ENCODE peak calls at places on chromosomes 13 and 19, in nine cellular contexts. One of them, this sample, is unnamed.
A peak's percentile ranks its signal among the peaks of the same experiment; 100 is the strongest.

GRCh38 chr19:2296141-2296540 is 11.8 kb downstream of the LINGO3 start:
- DNase-seq in K562: no peak
- DNase-seq in neural progenitor cell: no peak
- DNase-seq in cardiac muscle cell: no peak
- DNase-seq in body of pancreas: no peak
- DNase-seq in astrocyte of the spinal cord: no peak
- DNase-seq in GM23338: no peak
- DNase-seq in type B pancreatic cell: no peak
- DNase-seq in PC-3: no peak
- DNase-seq in this sample: no peak

GRCh38 chr13:31807090-31807541 is 67.8 kb downstream of the RXFP2 start:
- DNase-seq in cardiac muscle cell: peak; percentile 52
- DNase-seq in GM23338: no peak
- DNase-seq in PC-3: no peak
- DNase-seq in body of pancreas: no peak
- DNase-seq in astrocyte of the spinal cord: peak; percentile 52
- DNase-seq in type B pancreatic cell: no peak
- DNase-seq in K562: no peak
- DNase-seq in neural progenitor cell: no peak
- DNase-seq in this sample: no peak

GRCh38 chr13:26503826-26504594 is 53.5 kb upstream of the WASF3 start:
- DNase-seq in type B pancreatic cell: no peak
- DNase-seq in body of pancreas: no peak
- DNase-seq in astrocyte of the spinal cord: no peak
- DNase-seq in K562: no peak
- DNase-seq in GM23338: no peak
- DNase-seq in neural progenitor cell: no peak
- DNase-seq in PC-3: no peak
- DNase-seq in cardiac muscle cell: no peak
- DNase-seq in this sample: no peak

GRCh38 chr13:37074703-37075102 is 15.2 kb upstream of the SUPT20H start:
- DNase-seq in body of pancreas: no peak
- DNase-seq in K562: no peak
- DNase-seq in GM23338: peak; percentile 48
- DNase-seq in neural progenitor cell: peak; percentile 24
- DNase-seq in astrocyte of the spinal cord: peak; percentile 55
- DNase-seq in type B pancreatic cell: no peak
- DNase-seq in PC-3: peak; percentile 48
- DNase-seq in cardiac muscle cell: peak; percentile 65
- DNase-seq in this sample: no peak

GRCh38 chr13:53201454-53202225 is 173.0 kb downstream of the OLFM4 start:
- DNase-seq in neural progenitor cell: peak; percentile 77
- DNase-seq in astrocyte of the spinal cord: no peak
- DNase-seq in PC-3: no peak
- DNase-seq in type B pancreatic cell: peak; percentile 71
- DNase-seq in GM23338: peak; percentile 65
- DNase-seq in cardiac muscle cell: peak; percentile 7
- DNase-seq in K562: no peak
- DNase-seq in body of pancreas: peak; percentile 38
- DNase-seq in this sample: no peak

GRCh38 chr13:107743983-107744382 is 471.4 kb downstream of the LIG4 start:
- DNase-seq in neural progenitor cell: peak; percentile 17
- DNase-seq in astrocyte of the spinal cord: peak; percentile 61
- DNase-seq in cardiac muscle cell: peak; percentile 33
- DNase-seq in PC-3: peak; percentile 27
- DNase-seq in body of pancreas: no peak
- DNase-seq in type B pancreatic cell: no peak
- DNase-seq in GM23338: no peak
- DNase-seq in K562: no peak
- DNase-seq in this sample: no peak

GRCh38 chr13:27117158-27117557 is 54.5 kb downstream of the USP12 start:
- DNase-seq in body of pancreas: no peak
- DNase-seq in PC-3: no peak
- DNase-seq in type B pancreatic cell: no peak
- DNase-seq in astrocyte of the spinal cord: peak; percentile 44
- DNase-seq in GM23338: no peak
- DNase-seq in neural progenitor cell: no peak
- DNase-seq in cardiac muscle cell: no peak
- DNase-seq in K562: no peak
- DNase-seq in this sample: no peak

GRCh38 chr13:98869408-98870090 is 108.3 kb downstream of the DOCK9 start:
- DNase-seq in K562: peak; percentile 10
- DNase-seq in body of pancreas: peak; percentile 25
- DNase-seq in PC-3: peak; percentile 5
- DNase-seq in neural progenitor cell: no peak
- DNase-seq in type B pancreatic cell: no peak
- DNase-seq in astrocyte of the spinal cord: no peak
- DNase-seq in cardiac muscle cell: peak; percentile 27
- DNase-seq in GM23338: no peak
- DNase-seq in this sample: no peak

GRCh38 chr19:17686592-17687042 is 1.5 kb downstream of the UNC13A start:
- DNase-seq in GM23338: peak; percentile 90
- DNase-seq in PC-3: peak; percentile 39
- DNase-seq in astrocyte of the spinal cord: peak; percentile 42
- DNase-seq in type B pancreatic cell: no peak
- DNase-seq in K562: peak; percentile 88
- DNase-seq in neural progenitor cell: peak; percentile 66
- DNase-seq in cardiac muscle cell: peak; percentile 64
- DNase-seq in body of pancreas: peak; percentile 22
- DNase-seq in this sample: no peak

GRCh38 chr13:30618186-30618937 is 642 bp downstream of the USPL1 start:
- DNase-seq in body of pancreas: peak; percentile 15
- DNase-seq in GM23338: no peak
- DNase-seq in astrocyte of the spinal cord: no peak
- DNase-seq in type B pancreatic cell: no peak
- DNase-seq in K562: peak; percentile 6
- DNase-seq in cardiac muscle cell: no peak
- DNase-seq in neural progenitor cell: peak; percentile 15
- DNase-seq in PC-3: peak; percentile 10
- DNase-seq in this sample: peak; percentile 40

GRCh38 chr13:44075113-44075512 is 195.4 kb downstream of the LACC1 start:
- DNase-seq in type B pancreatic cell: no peak
- DNase-seq in cardiac muscle cell: no peak
- DNase-seq in astrocyte of the spinal cord: no peak
- DNase-seq in PC-3: no peak
- DNase-seq in neural progenitor cell: no peak
- DNase-seq in body of pancreas: no peak
- DNase-seq in K562: no peak
- DNase-seq in GM23338: no peak
- DNase-seq in this sample: no peak

GRCh38 chr19:33796164-33797100 is at the start of gene KCTD15:
- DNase-seq in K562: peak; percentile 75
- DNase-seq in GM23338: peak; percentile 64
- DNase-seq in astrocyte of the spinal cord: peak; percentile 63
- DNase-seq in type B pancreatic cell: no peak
- DNase-seq in neural progenitor cell: peak; percentile 92
- DNase-seq in PC-3: peak; percentile 16
- DNase-seq in cardiac muscle cell: peak; percentile 75
- DNase-seq in body of pancreas: peak; percentile 49
- DNase-seq in this sample: no peak

GRCh38 chr13:95337597-95337996 is 36.3 kb upstream of the ABCC4 start:
- DNase-seq in type B pancreatic cell: no peak
- DNase-seq in K562: no peak
- DNase-seq in astrocyte of the spinal cord: no peak
- DNase-seq in body of pancreas: no peak
- DNase-seq in neural progenitor cell: no peak
- DNase-seq in PC-3: no peak
- DNase-seq in cardiac muscle cell: no peak
- DNase-seq in GM23338: no peak
- DNase-seq in this sample: no peak

GRCh38 chr19:34226036-34226435 is 28.3 kb upstream of the GARRE1 start:
- DNase-seq in body of pancreas: no peak
- DNase-seq in type B pancreatic cell: no peak
- DNase-seq in astrocyte of the spinal cord: no peak
- DNase-seq in cardiac muscle cell: no peak
- DNase-seq in K562: no peak
- DNase-seq in GM23338: no peak
- DNase-seq in PC-3: no peak
- DNase-seq in neural progenitor cell: no peak
- DNase-seq in this sample: no peak

GRCh38 chr13:111627596-111627995 is 307.2 kb downstream of the TEX29 start:
- DNase-seq in PC-3: no peak
- DNase-seq in K562: no peak
- DNase-seq in GM23338: no peak
- DNase-seq in neural progenitor cell: no peak
- DNase-seq in cardiac muscle cell: no peak
- DNase-seq in type B pancreatic cell: peak; percentile 55
- DNase-seq in body of pancreas: no peak
- DNase-seq in astrocyte of the spinal cord: no peak
- DNase-seq in this sample: no peak

GRCh38 chr13:46751811-46752635 is 44.9 kb downstream of the ESD start:
- DNase-seq in neural progenitor cell: peak; percentile 11
- DNase-seq in type B pancreatic cell: no peak
- DNase-seq in PC-3: no peak
- DNase-seq in K562: no peak
- DNase-seq in GM23338: peak; percentile 13
- DNase-seq in astrocyte of the spinal cord: peak; percentile 43
- DNase-seq in body of pancreas: no peak
- DNase-seq in cardiac muscle cell: no peak
- DNase-seq in this sample: peak; percentile 80

DNA sequence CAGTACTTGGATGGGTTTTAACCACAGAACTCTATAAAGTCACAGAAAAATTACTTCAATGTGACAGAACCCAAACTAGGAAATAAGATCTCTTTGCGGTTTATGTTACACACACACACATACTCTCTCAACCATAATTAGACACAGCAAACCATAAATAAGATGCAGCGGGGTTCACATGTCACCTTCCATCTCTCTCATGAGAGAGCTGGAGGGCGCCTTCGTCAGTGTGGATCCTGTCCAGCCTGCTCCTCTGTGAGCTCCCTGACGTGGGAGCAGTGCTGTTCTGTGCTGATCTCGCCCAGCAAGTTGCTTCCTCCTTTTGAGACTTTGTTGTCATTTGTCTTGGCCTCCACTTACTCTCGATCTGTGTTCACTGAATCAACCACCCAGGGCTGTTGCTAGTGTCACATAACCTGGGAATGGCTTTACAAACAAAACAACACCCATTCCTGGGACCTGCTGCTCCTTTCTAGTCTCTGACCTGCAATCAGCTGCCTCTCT is 204.9 kb upstream of the KL start:
- DNase-seq in GM23338: no peak
- DNase-seq in body of pancreas: no peak
- DNase-seq in K562: no peak
- DNase-seq in astrocyte of the spinal cord: peak; percentile 41
- DNase-seq in neural progenitor cell: peak; percentile 15
- DNase-seq in type B pancreatic cell: no peak
- DNase-seq in PC-3: peak; percentile 22
- DNase-seq in cardiac muscle cell: no peak
- DNase-seq in this sample: no peak
- TF ChIP-seq CTCF in GM23338: no peak
- TF ChIP-seq CTCF in body of pancreas: no peak
- TF ChIP-seq CTCF in K562: no peak
- TF ChIP-seq CTCF in astrocyte of the spinal cord: no peak
- TF ChIP-seq CTCF in neural progenitor cell: no peak
- TF ChIP-seq CTCF in type B pancreatic cell: no peak
- TF ChIP-seq CTCF in PC-3: no peak
- TF ChIP-seq CTCF in cardiac muscle cell: no peak
- TF ChIP-seq CTCF in this sample: no peak

GRCh38 chr19:43105496-43105895 is 23.0 kb upstream of the PSG2 start:
- DNase-seq in neural progenitor cell: no peak
- DNase-seq in K562: no peak
- DNase-seq in GM23338: no peak
- DNase-seq in cardiac muscle cell: no peak
- DNase-seq in body of pancreas: no peak
- DNase-seq in type B pancreatic cell: no peak
- DNase-seq in PC-3: peak; percentile 40
- DNase-seq in astrocyte of the spinal cord: no peak
- DNase-seq in this sample: no peak
- TF ChIP-seq CTCF in neural progenitor cell: no peak
- TF ChIP-seq CTCF in K562: no peak
- TF ChIP-seq CTCF in GM23338: no peak
- TF ChIP-seq CTCF in cardiac muscle cell: no peak
- TF ChIP-seq CTCF in body of pancreas: no peak
- TF ChIP-seq CTCF in type B pancreatic cell: no peak
- TF ChIP-seq CTCF in PC-3: no peak
- TF ChIP-seq CTCF in astrocyte of the spinal cord: no peak
- TF ChIP-seq CTCF in this sample: no peak

GRCh38 chr19:14089662-14090508 is 666 bp downstream of the SAMD1 start:
- DNase-seq in neural progenitor cell: peak; percentile 90
- DNase-seq in K562: peak; percentile 71
- DNase-seq in astrocyte of the spinal cord: peak; percentile 57
- DNase-seq in body of pancreas: peak; percentile 53
- DNase-seq in PC-3: peak; percentile 58
- DNase-seq in type B pancreatic cell: no peak
- DNase-seq in GM23338: peak; percentile 71
- DNase-seq in cardiac muscle cell: peak; percentile 75
- DNase-seq in this sample: peak; percentile 61

GRCh38 chr19:14089412-14089661 is 1.2 kb downstream of the SAMD1 start:
- DNase-seq in K562: no peak
- DNase-seq in PC-3: peak; percentile 21
- DNase-seq in GM23338: peak; percentile 75
- DNase-seq in body of pancreas: no peak
- DNase-seq in cardiac muscle cell: peak; percentile 33
- DNase-seq in neural progenitor cell: peak; percentile 59
- DNase-seq in astrocyte of the spinal cord: no peak
- DNase-seq in type B pancreatic cell: no peak
- DNase-seq in this sample: no peak

GRCh38 chr19:14090509-14091085 is at the start of gene SAMD1:
- DNase-seq in type B pancreatic cell: peak; percentile 86
- DNase-seq in PC-3: peak; percentile 80
- DNase-seq in neural progenitor cell: peak; percentile 95
- DNase-seq in astrocyte of the spinal cord: peak; percentile 95
- DNase-seq in cardiac muscle cell: peak; percentile 96
- DNase-seq in body of pancreas: peak; percentile 94
- DNase-seq in K562: peak; percentile 87
- DNase-seq in GM23338: peak; percentile 92
- DNase-seq in this sample: peak; percentile 93

GRCh38 chr19:14091885-14092462 is 1.4 kb upstream of the SAMD1 start:
- DNase-seq in PC-3: no peak
- DNase-seq in neural progenitor cell: peak; percentile 47
- DNase-seq in cardiac muscle cell: no peak
- DNase-seq in GM23338: peak; percentile 65
- DNase-seq in body of pancreas: no peak
- DNase-seq in astrocyte of the spinal cord: no peak
- DNase-seq in K562: peak; percentile 62
- DNase-seq in type B pancreatic cell: no peak
- DNase-seq in this sample: peak; percentile 74

GRCh38 chr19:14091086-14091884 is 734 bp upstream of the SAMD1 start:
- DNase-seq in K562: peak; percentile 88
- DNase-seq in PC-3: peak; percentile 64
- DNase-seq in astrocyte of the spinal cord: peak; percentile 60
- DNase-seq in neural progenitor cell: no peak
- DNase-seq in type B pancreatic cell: no peak
- DNase-seq in GM23338: peak; percentile 63
- DNase-seq in body of pancreas: peak; percentile 43
- DNase-seq in cardiac muscle cell: peak; percentile 58
- DNase-seq in this sample: peak; percentile 75
- TF ChIP-seq CTCF in K562: peak; percentile 53
- TF ChIP-seq CTCF in PC-3: peak; percentile 63
- TF ChIP-seq CTCF in astrocyte of the spinal cord: peak; percentile 8
- TF ChIP-seq CTCF in neural progenitor cell: peak; percentile 22
- TF ChIP-seq CTCF in type B pancreatic cell: peak; percentile 57
- TF ChIP-seq CTCF in GM23338: no peak
- TF ChIP-seq CTCF in body of pancreas: no peak
- TF ChIP-seq CTCF in cardiac muscle cell: peak; percentile 30
- TF ChIP-seq CTCF in this sample: no peak

DNA sequence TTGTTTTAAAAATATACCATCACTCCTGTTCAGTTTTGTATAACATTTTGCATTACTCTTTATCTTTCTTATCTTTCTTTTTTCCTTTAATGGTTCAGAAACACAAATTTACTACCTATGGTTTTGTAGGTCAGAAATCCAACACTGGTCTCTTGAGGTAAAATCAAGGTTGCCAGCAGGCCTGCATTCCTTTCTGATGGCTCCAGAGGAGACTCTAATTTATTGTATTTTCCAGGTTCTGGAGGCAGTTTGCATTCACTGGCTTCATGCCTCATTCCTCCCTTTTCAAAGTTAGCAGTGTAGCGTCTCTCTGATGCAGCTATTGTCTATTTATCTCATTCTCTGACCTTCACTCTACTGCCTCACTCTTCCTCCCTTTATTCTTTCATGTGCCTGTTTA is 767.4 kb downstream of the SLITRK6 start:
- DNase-seq in GM23338: peak; percentile 5
- DNase-seq in PC-3: no peak
- DNase-seq in neural progenitor cell: no peak
- DNase-seq in body of pancreas: no peak
- DNase-seq in K562: no peak
- DNase-seq in astrocyte of the spinal cord: no peak
- DNase-seq in type B pancreatic cell: no peak
- DNase-seq in cardiac muscle cell: no peak
- DNase-seq in this sample: no peak
- TF ChIP-seq CTCF in GM23338: no peak
- TF ChIP-seq CTCF in PC-3: no peak
- TF ChIP-seq CTCF in neural progenitor cell: no peak
- TF ChIP-seq CTCF in body of pancreas: no peak
- TF ChIP-seq CTCF in K562: no peak
- TF ChIP-seq CTCF in astrocyte of the spinal cord: no peak
- TF ChIP-seq CTCF in type B pancreatic cell: no peak
- TF ChIP-seq CTCF in cardiac muscle cell: no peak
- TF ChIP-seq CTCF in this sample: no peak